ENCODE peak calls at places on chromosomes 7 and 10, in five cellular contexts. One of them, this sample, is unnamed.
A peak's percentile ranks its signal among the peaks of the same experiment; 100 is the strongest.

GRCh38 chr7:84914598-84914997 is 272.3 kb downstream of the SEMA3D start:
- DNase-seq in activated CD4-positive, alpha-beta memory T cell treated with anti-CD3 and anti-CD28 coated beads, Interleukin-2, amount 10 ng/mL, durations not matched to agents 7 days and 5 days: no peak
- DNase-seq in hepatocyte: no peak
- DNase-seq in AG08395: no peak
- DNase-seq in stromal cell of bone marrow: no peak
- DNase-seq in this sample: no peak

GRCh38 chr10:49365675-49366415 is 30.0 kb downstream of the DRGX start:
- DNase-seq in activated CD4-positive, alpha-beta memory T cell treated with anti-CD3 and anti-CD28 coated beads, Interleukin-2, amount 10 ng/mL, durations not matched to agents 7 days and 5 days: no peak
- DNase-seq in hepatocyte: no peak
- DNase-seq in AG08395: no peak
- DNase-seq in stromal cell of bone marrow: no peak
- DNase-seq in this sample: no peak

GRCh38 chr7:143038635-143039034 is 11.7 kb upstream of the OR9A2 start:
- DNase-seq in activated CD4-positive, alpha-beta memory T cell treated with anti-CD3 and anti-CD28 coated beads, Interleukin-2, amount 10 ng/mL, durations not matched to agents 7 days and 5 days: no peak
- DNase-seq in hepatocyte: no peak
- DNase-seq in AG08395: no peak
- DNase-seq in stromal cell of bone marrow: no peak
- DNase-seq in this sample: no peak

GRCh38 chr7:143245123-143245522 is 18.1 kb upstream of the GSTK1 start:
- DNase-seq in activated CD4-positive, alpha-beta memory T cell treated with anti-CD3 and anti-CD28 coated beads, Interleukin-2, amount 10 ng/mL, durations not matched to agents 7 days and 5 days: no peak
- DNase-seq in hepatocyte: peak; percentile 17
- DNase-seq in AG08395: peak; percentile 36
- DNase-seq in stromal cell of bone marrow: peak; percentile 35
- DNase-seq in this sample: peak; percentile 56

GRCh38 chr7:25754751-25755150 is 397.2 kb upstream of the NFE2L3 start:
- DNase-seq in activated CD4-positive, alpha-beta memory T cell treated with anti-CD3 and anti-CD28 coated beads, Interleukin-2, amount 10 ng/mL, durations not matched to agents 7 days and 5 days: no peak
- DNase-seq in hepatocyte: no peak
- DNase-seq in AG08395: no peak
- DNase-seq in stromal cell of bone marrow: no peak
- DNase-seq in this sample: no peak

GRCh38 chr7:13262929-13263530 is 575.6 kb downstream of the ARL4A start:
- DNase-seq in activated CD4-positive, alpha-beta memory T cell treated with anti-CD3 and anti-CD28 coated beads, Interleukin-2, amount 10 ng/mL, durations not matched to agents 7 days and 5 days: no peak
- DNase-seq in hepatocyte: peak; percentile 57
- DNase-seq in AG08395: peak; percentile 20
- DNase-seq in stromal cell of bone marrow: peak; percentile 24
- DNase-seq in this sample: peak; percentile 35

GRCh38 chr7:124940306-124940705 is 10.7 kb upstream of the POT1 start:
- DNase-seq in activated CD4-positive, alpha-beta memory T cell treated with anti-CD3 and anti-CD28 coated beads, Interleukin-2, amount 10 ng/mL, durations not matched to agents 7 days and 5 days: no peak
- DNase-seq in hepatocyte: no peak
- DNase-seq in AG08395: no peak
- DNase-seq in stromal cell of bone marrow: peak; percentile 53
- DNase-seq in this sample: no peak

GRCh38 chr7:144548556-144548955 is 145.1 kb upstream of the NOBOX start:
- DNase-seq in activated CD4-positive, alpha-beta memory T cell treated with anti-CD3 and anti-CD28 coated beads, Interleukin-2, amount 10 ng/mL, durations not matched to agents 7 days and 5 days: no peak
- DNase-seq in hepatocyte: no peak
- DNase-seq in AG08395: no peak
- DNase-seq in stromal cell of bone marrow: no peak
- DNase-seq in this sample: no peak

GRCh38 chr7:137847418-137848050 is 760 bp upstream of the DGKI start:
- DNase-seq in activated CD4-positive, alpha-beta memory T cell treated with anti-CD3 and anti-CD28 coated beads, Interleukin-2, amount 10 ng/mL, durations not matched to agents 7 days and 5 days: no peak
- DNase-seq in hepatocyte: peak; percentile 22
- DNase-seq in AG08395: no peak
- DNase-seq in stromal cell of bone marrow: no peak
- DNase-seq in this sample: no peak

GRCh38 chr7:32958046-32959025 is 1.1 kb downstream of the FKBP9 start:
- DNase-seq in activated CD4-positive, alpha-beta memory T cell treated with anti-CD3 and anti-CD28 coated beads, Interleukin-2, amount 10 ng/mL, durations not matched to agents 7 days and 5 days: no peak
- DNase-seq in hepatocyte: peak; percentile 10
- DNase-seq in AG08395: peak; percentile 35
- DNase-seq in stromal cell of bone marrow: peak; percentile 58
- DNase-seq in this sample: peak; percentile 53

GRCh38 chr7:131537581-131537980 is 18.8 kb downstream of the PODXL start:
- DNase-seq in activated CD4-positive, alpha-beta memory T cell treated with anti-CD3 and anti-CD28 coated beads, Interleukin-2, amount 10 ng/mL, durations not matched to agents 7 days and 5 days: no peak
- DNase-seq in hepatocyte: no peak
- DNase-seq in AG08395: peak; percentile 66
- DNase-seq in stromal cell of bone marrow: no peak
- DNase-seq in this sample: no peak

GRCh38 chr10:73790886-73791625 is 5.7 kb downstream of the ZSWIM8 start:
- DNase-seq in activated CD4-positive, alpha-beta memory T cell treated with anti-CD3 and anti-CD28 coated beads, Interleukin-2, amount 10 ng/mL, durations not matched to agents 7 days and 5 days: no peak
- DNase-seq in hepatocyte: no peak
- DNase-seq in AG08395: no peak
- DNase-seq in stromal cell of bone marrow: no peak
- DNase-seq in this sample: no peak

GRCh38 chr7:34354906-34355305 is 303.1 kb upstream of the NPSR1 start:
- DNase-seq in activated CD4-positive, alpha-beta memory T cell treated with anti-CD3 and anti-CD28 coated beads, Interleukin-2, amount 10 ng/mL, durations not matched to agents 7 days and 5 days: no peak
- DNase-seq in hepatocyte: no peak
- DNase-seq in AG08395: peak; percentile 83
- DNase-seq in stromal cell of bone marrow: no peak
- DNase-seq in this sample: peak; percentile 53

GRCh38 chr7:85426487-85426960 is 239.7 kb upstream of the SEMA3D start:
- DNase-seq in activated CD4-positive, alpha-beta memory T cell treated with anti-CD3 and anti-CD28 coated beads, Interleukin-2, amount 10 ng/mL, durations not matched to agents 7 days and 5 days: no peak
- DNase-seq in hepatocyte: peak; percentile 23
- DNase-seq in AG08395: no peak
- DNase-seq in stromal cell of bone marrow: peak; percentile 1
- DNase-seq in this sample: peak; percentile 35

GRCh38 chr10:91251430-91252056 is 31.1 kb downstream of the PCGF5 start:
- DNase-seq in activated CD4-positive, alpha-beta memory T cell treated with anti-CD3 and anti-CD28 coated beads, Interleukin-2, amount 10 ng/mL, durations not matched to agents 7 days and 5 days: peak; percentile 58
- DNase-seq in hepatocyte: peak; percentile 69
- DNase-seq in AG08395: peak; percentile 66
- DNase-seq in stromal cell of bone marrow: peak; percentile 41
- DNase-seq in this sample: peak; percentile 61

GRCh38 chr10:11159543-11160215 is 142.0 kb downstream of the CELF2 start:
- DNase-seq in activated CD4-positive, alpha-beta memory T cell treated with anti-CD3 and anti-CD28 coated beads, Interleukin-2, amount 10 ng/mL, durations not matched to agents 7 days and 5 days: no peak
- DNase-seq in hepatocyte: no peak
- DNase-seq in AG08395: no peak
- DNase-seq in stromal cell of bone marrow: no peak
- DNase-seq in this sample: no peak

GRCh38 chr7:132045002-132045401 is 488.6 kb upstream of the PODXL start:
- DNase-seq in activated CD4-positive, alpha-beta memory T cell treated with anti-CD3 and anti-CD28 coated beads, Interleukin-2, amount 10 ng/mL, durations not matched to agents 7 days and 5 days: no peak
- DNase-seq in hepatocyte: no peak
- DNase-seq in AG08395: no peak
- DNase-seq in stromal cell of bone marrow: no peak
- DNase-seq in this sample: no peak

GRCh38 chr10:8908013-8908412 is 853.5 kb downstream of the GATA3 start:
- DNase-seq in activated CD4-positive, alpha-beta memory T cell treated with anti-CD3 and anti-CD28 coated beads, Interleukin-2, amount 10 ng/mL, durations not matched to agents 7 days and 5 days: no peak
- DNase-seq in hepatocyte: no peak
- DNase-seq in AG08395: no peak
- DNase-seq in stromal cell of bone marrow: no peak
- DNase-seq in this sample: no peak

GRCh38 chr10:101617102-101617823 is 29.1 kb downstream of the DPCD start:
- DNase-seq in activated CD4-positive, alpha-beta memory T cell treated with anti-CD3 and anti-CD28 coated beads, Interleukin-2, amount 10 ng/mL, durations not matched to agents 7 days and 5 days: no peak
- DNase-seq in hepatocyte: no peak
- DNase-seq in AG08395: no peak
- DNase-seq in stromal cell of bone marrow: no peak
- DNase-seq in this sample: no peak

GRCh38 chr10:103772096-103772845 is 83.1 kb downstream of the SH3PXD2A start:
- DNase-seq in activated CD4-positive, alpha-beta memory T cell treated with anti-CD3 and anti-CD28 coated beads, Interleukin-2, amount 10 ng/mL, durations not matched to agents 7 days and 5 days: peak; percentile 78
- DNase-seq in hepatocyte: peak; percentile 90
- DNase-seq in AG08395: peak; percentile 90
- DNase-seq in stromal cell of bone marrow: peak; percentile 59
- DNase-seq in this sample: peak; percentile 86

GRCh38 chr10:100518761-100519241 is 860 bp downstream of the SEC31B start:
- DNase-seq in activated CD4-positive, alpha-beta memory T cell treated with anti-CD3 and anti-CD28 coated beads, Interleukin-2, amount 10 ng/mL, durations not matched to agents 7 days and 5 days: peak; percentile 71
- DNase-seq in hepatocyte: peak; percentile 79
- DNase-seq in AG08395: peak; percentile 72
- DNase-seq in stromal cell of bone marrow: peak; percentile 44
- DNase-seq in this sample: peak; percentile 70

GRCh38 chr7:157302314-157302711 is 34.5 kb upstream of the DNAJB6 start:
- DNase-seq in activated CD4-positive, alpha-beta memory T cell treated with anti-CD3 and anti-CD28 coated beads, Interleukin-2, amount 10 ng/mL, durations not matched to agents 7 days and 5 days: peak; percentile 93
- DNase-seq in hepatocyte: no peak
- DNase-seq in AG08395: peak; percentile 31
- DNase-seq in stromal cell of bone marrow: peak; percentile 19
- DNase-seq in this sample: peak; percentile 74

GRCh38 chr7:134698481-134698880 is 51.8 kb downstream of the BPGM start:
- DNase-seq in activated CD4-positive, alpha-beta memory T cell treated with anti-CD3 and anti-CD28 coated beads, Interleukin-2, amount 10 ng/mL, durations not matched to agents 7 days and 5 days: no peak
- DNase-seq in hepatocyte: no peak
- DNase-seq in AG08395: no peak
- DNase-seq in stromal cell of bone marrow: no peak
- DNase-seq in this sample: no peak

GRCh38 chr10:80460399-80461207 is 6.5 kb downstream of the TSPAN14 start:
- DNase-seq in activated CD4-positive, alpha-beta memory T cell treated with anti-CD3 and anti-CD28 coated beads, Interleukin-2, amount 10 ng/mL, durations not matched to agents 7 days and 5 days: no peak
- DNase-seq in hepatocyte: peak; percentile 83
- DNase-seq in AG08395: peak; percentile 48
- DNase-seq in stromal cell of bone marrow: no peak
- DNase-seq in this sample: peak; percentile 65

GRCh38 chr7:146892151-146892550 is 775.5 kb downstream of the CNTNAP2 start:
- DNase-seq in activated CD4-positive, alpha-beta memory T cell treated with anti-CD3 and anti-CD28 coated beads, Interleukin-2, amount 10 ng/mL, durations not matched to agents 7 days and 5 days: no peak
- DNase-seq in hepatocyte: no peak
- DNase-seq in AG08395: no peak
- DNase-seq in stromal cell of bone marrow: no peak
- DNase-seq in this sample: peak; percentile 1

GRCh38 chr10:49646256-49646870 is 32.5 kb downstream of the CHAT start:
- DNase-seq in activated CD4-positive, alpha-beta memory T cell treated with anti-CD3 and anti-CD28 coated beads, Interleukin-2, amount 10 ng/mL, durations not matched to agents 7 days and 5 days: no peak
- DNase-seq in hepatocyte: no peak
- DNase-seq in AG08395: no peak
- DNase-seq in stromal cell of bone marrow: no peak
- DNase-seq in this sample: no peak

GRCh38 chr7:140676303-140676702 is 3.6 kb downstream of the ADCK2 start:
- DNase-seq in activated CD4-positive, alpha-beta memory T cell treated with anti-CD3 and anti-CD28 coated beads, Interleukin-2, amount 10 ng/mL, durations not matched to agents 7 days and 5 days: no peak
- DNase-seq in hepatocyte: no peak
- DNase-seq in AG08395: no peak
- DNase-seq in stromal cell of bone marrow: no peak
- DNase-seq in this sample: no peak

GRCh38 chr7:150993511-150993910 is 2.7 kb downstream of the NOS3 start:
- DNase-seq in activated CD4-positive, alpha-beta memory T cell treated with anti-CD3 and anti-CD28 coated beads, Interleukin-2, amount 10 ng/mL, durations not matched to agents 7 days and 5 days: no peak
- DNase-seq in hepatocyte: no peak
- DNase-seq in AG08395: no peak
- DNase-seq in stromal cell of bone marrow: no peak
- DNase-seq in this sample: no peak

GRCh38 chr10:3265081-3265480 is 92.5 kb upstream of the PITRM1 start:
- DNase-seq in activated CD4-positive, alpha-beta memory T cell treated with anti-CD3 and anti-CD28 coated beads, Interleukin-2, amount 10 ng/mL, durations not matched to agents 7 days and 5 days: no peak
- DNase-seq in hepatocyte: no peak
- DNase-seq in AG08395: peak; percentile 12
- DNase-seq in stromal cell of bone marrow: no peak
- DNase-seq in this sample: peak; percentile 38

GRCh38 chr7:26159243-26159642 is 7.2 kb downstream of the NFE2L3 start:
- DNase-seq in activated CD4-positive, alpha-beta memory T cell treated with anti-CD3 and anti-CD28 coated beads, Interleukin-2, amount 10 ng/mL, durations not matched to agents 7 days and 5 days: no peak
- DNase-seq in hepatocyte: no peak
- DNase-seq in AG08395: no peak
- DNase-seq in stromal cell of bone marrow: no peak
- DNase-seq in this sample: peak; percentile 69

This sample was measured in EL.